ENCODE peak calls at places on chromosome 14, in nine cellular contexts. C is cardiac muscle cell, G is A673, F is NB4, K is choroid plexus epithelial cell, E is left lung, T is progenitor cell of endocrine pancreas, A is AG09309, V is mucosa of descending colon. M is an unnamed sample.

GRCh38 chr14:93317836-93318807 is 14.7 kb downstream of the BTBD7 start:
- DNase-seq in C (no peak), G (peak), F (peak), K (peak), E (no peak), T (no peak), A (no peak), V (no peak), M (no peak)

GRCh38 chr14:60327447-60328331 is 78.7 kb downstream of the PPM1A start:
- DNase-seq in C (peak), G (peak), F (peak), K (peak), E (no peak), T (peak), A (no peak), V (peak), M (no peak)

GRCh38 chr14:104152686-104153398 is 14.5 kb downstream of the KIF26A start:
- DNase-seq in C (no peak), G (no peak), F (no peak), K (no peak), E (no peak), T (no peak), A (no peak), V (no peak), M (no peak)

GRCh38 chr14:53054457-53054856 is 98.7 kb downstream of the DDHD1 start:
- DNase-seq in C (no peak), G (no peak), F (no peak), K (peak), E (no peak), T (no peak), A (no peak), V (no peak), M (peak)

GRCh38 chr14:103543721-103544626 is 15.0 kb downstream of the TRMT61A start:
- DNase-seq in C (no peak), G (peak), F (no peak), K (no peak), E (no peak), T (no peak), A (no peak), V (peak), M (no peak)

GRCh38 chr14:88551094-88551870 is 3.5 kb downstream of the PTPN21 start:
- DNase-seq in C (peak), G (peak), F (no peak), K (peak), E (peak), T (peak), A (peak), V (peak), M (peak)

GRCh38 chr14:75521415-75522199 is 662 bp upstream of the BATF start:
- DNase-seq in C (no peak), G (no peak), F (no peak), K (no peak), E (no peak), T (no peak), A (no peak), V (no peak), M (no peak)

GRCh38 chr14:85528882-85529585 is 910 bp upstream of the FLRT2 start:
- DNase-seq in C (no peak), G (peak), F (no peak), K (peak), E (no peak), T (no peak), A (no peak), V (no peak), M (peak)

GRCh38 chr14:89214221-89214965 is 202.6 kb downstream of the FOXN3 start:
- DNase-seq in C (no peak), G (no peak), F (no peak), K (no peak), E (peak), T (no peak), A (no peak), V (peak), M (no peak)

GRCh38 chr14:93943052-93943451 is 15.9 kb downstream of the FAM181A start:
- DNase-seq in C (no peak), G (no peak), F (no peak), K (peak), E (no peak), T (no peak), A (no peak), V (peak), M (no peak)

GRCh38 chr14:99393059-99393655 is 87.5 kb downstream of the SETD3 start:
- DNase-seq in C (peak), G (peak), F (peak), K (peak), E (no peak), T (no peak), A (no peak), V (no peak), M (peak)

GRCh38 chr14:22390824-22391461 is 198.1 kb downstream of the DAD1 start:
- DNase-seq in C (no peak), G (no peak), F (no peak), K (no peak), E (no peak), T (no peak), A (no peak), V (no peak), M (no peak)

GRCh38 chr14:19754172-19754571 is 10.8 kb downstream of the OR4Q3 start:
- DNase-seq in C (no peak), G (no peak), F (no peak), K (no peak), E (no peak), T (no peak), A (no peak), V (no peak), M (no peak)

GRCh38 chr14:74333909-74334308 is 14.4 kb upstream of the VRTN start:
- DNase-seq in C (no peak), G (no peak), F (no peak), K (peak), E (no peak), T (no peak), A (peak), V (no peak), M (peak)

GRCh38 chr14:34035177-34035933 is 84.5 kb upstream of the EGLN3 start:
- DNase-seq in C (no peak), G (no peak), F (no peak), K (no peak), E (no peak), T (no peak), A (no peak), V (peak), M (no peak)

GRCh38 chr14:69713127-69713800 is 53.7 kb upstream of the SRSF5 start:
- DNase-seq in C (peak), G (peak), F (no peak), K (no peak), E (no peak), T (no peak), A (no peak), V (peak), M (no peak)

GRCh38 chr14:87896393-87897380 is 96.3 kb downstream of the GALC start:
- DNase-seq in C (peak), G (peak), F (peak), K (peak), E (no peak), T (no peak), A (no peak), V (no peak), M (peak)

GRCh38 chr14:95359974-95360826 is 40.5 kb upstream of the CLMN start:
- DNase-seq in C (peak), G (no peak), F (no peak), K (peak), E (no peak), T (peak), A (no peak), V (no peak), M (no peak)

GRCh38 chr14:29927596-29928341 is at the start of gene PRKD1:
- DNase-seq in C (peak), G (peak), F (no peak), K (peak), E (peak), T (peak), A (no peak), V (peak), M (peak)
- TF ChIP-seq CTCF in C (no peak), G (no peak), F (no peak), K (no peak), E (peak), T (peak), A (no peak), V (no peak), M (no peak)

GRCh38 chr14:91153360-91153759 is 39.5 kb downstream of the DGLUCY start:
- DNase-seq in C (no peak), G (no peak), F (no peak), K (no peak), E (no peak), T (no peak), A (no peak), V (peak), M (no peak)
- TF ChIP-seq CTCF in C (no peak), G (no peak), F (no peak), K (no peak), E (no peak), T (no peak), A (no peak), V (no peak), M (no peak)

GRCh38 chr14:91118511-91119068 is 4.7 kb downstream of the DGLUCY start:
- DNase-seq in C (no peak), G (no peak), F (no peak), K (no peak), E (no peak), T (no peak), A (no peak), V (no peak), M (no peak)
- TF ChIP-seq CTCF in C (no peak), G (no peak), F (no peak), K (no peak), E (no peak), T (no peak), A (no peak), V (no peak), M (no peak)

GRCh38 chr14:76870146-76870545 is 43.9 kb downstream of the LRRC74A start:
- DNase-seq in C (peak), G (no peak), F (peak), K (no peak), E (no peak), T (no peak), A (no peak), V (no peak), M (no peak)
- TF ChIP-seq CTCF in C (no peak), G (peak), F (peak), K (peak), E (no peak), T (peak), A (peak), V (no peak), M (no peak)

GRCh38 chr14:55136241-55136640 is 7.2 kb downstream of the LGALS3 start:
- DNase-seq in C (no peak), G (no peak), F (no peak), K (peak), E (no peak), T (no peak), A (no peak), V (no peak), M (peak)

GRCh38 chr14:55136868-55137785 is 8.1 kb downstream of the LGALS3 start:
- DNase-seq in C (no peak), G (no peak), F (no peak), K (peak), E (peak), T (no peak), A (peak), V (no peak), M (peak)

GRCh38 chr14:55139152-55139551 is 10.1 kb downstream of the LGALS3 start:
- DNase-seq in C (no peak), G (no peak), F (no peak), K (no peak), E (no peak), T (no peak), A (no peak), V (no peak), M (no peak)

GRCh38 chr14:55139696-55140509 is 10.9 kb downstream of the LGALS3 start:
- DNase-seq in C (no peak), G (no peak), F (no peak), K (no peak), E (no peak), T (no peak), A (no peak), V (no peak), M (no peak)

GRCh38 chr14:55138091-55138490 is 9.0 kb downstream of the LGALS3 start:
- DNase-seq in C (no peak), G (no peak), F (peak), K (no peak), E (no peak), T (no peak), A (no peak), V (no peak), M (no peak)
- TF ChIP-seq CTCF in C (peak), G (peak), F (peak), K (peak), E (no peak), T (peak), A (peak), V (no peak), M (no peak)

DNA sequence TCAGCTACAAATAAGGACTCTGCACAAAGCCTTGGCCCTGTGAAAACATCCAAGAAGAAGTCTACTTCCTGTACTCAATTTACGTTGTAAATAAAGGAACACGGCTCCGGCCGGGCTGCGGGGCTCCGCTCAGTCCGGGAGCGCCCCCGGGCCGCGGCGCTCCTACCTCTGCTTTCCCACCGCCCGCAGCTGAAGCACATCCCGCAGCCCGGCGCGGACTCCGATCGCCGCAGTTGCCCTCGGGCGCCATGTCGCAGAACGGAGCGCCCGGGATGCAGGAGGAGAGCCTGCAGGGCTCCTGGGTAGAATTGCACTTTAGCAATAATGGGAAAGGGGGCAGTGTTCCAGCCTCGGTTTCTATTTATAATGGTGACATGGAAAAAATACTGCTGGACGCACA is 502.3 kb upstream of the FOXG1 start:
- DNase-seq in C (no peak), G (no peak), F (no peak), K (peak), E (no peak), T (no peak), A (no peak), V (no peak), M (no peak)
- TF ChIP-seq CTCF in C (no peak), G (no peak), F (no peak), K (peak), E (no peak), T (no peak), A (no peak), V (no peak), M (no peak)

GRCh38 chr14:39036760-39037159 is 66.3 kb downstream of the SEC23A start:
- DNase-seq in C (no peak), G (no peak), F (no peak), K (no peak), E (no peak), T (no peak), A (no peak), V (no peak), M (no peak)

GRCh38 chr14:39035336-39035735 is 67.7 kb downstream of the SEC23A start:
- DNase-seq in C (no peak), G (no peak), F (no peak), K (no peak), E (no peak), T (no peak), A (no peak), V (no peak), M (no peak)

GRCh38 chr14:39033371-39033770 is 69.7 kb downstream of the SEC23A start:
- DNase-seq in C (no peak), G (no peak), F (no peak), K (no peak), E (no peak), T (no peak), A (no peak), V (no peak), M (no peak)

GRCh38 chr14:39038542-39038941 is 64.5 kb downstream of the SEC23A start:
- DNase-seq in C (no peak), G (no peak), F (peak), K (no peak), E (no peak), T (no peak), A (no peak), V (no peak), M (no peak)

DNA sequence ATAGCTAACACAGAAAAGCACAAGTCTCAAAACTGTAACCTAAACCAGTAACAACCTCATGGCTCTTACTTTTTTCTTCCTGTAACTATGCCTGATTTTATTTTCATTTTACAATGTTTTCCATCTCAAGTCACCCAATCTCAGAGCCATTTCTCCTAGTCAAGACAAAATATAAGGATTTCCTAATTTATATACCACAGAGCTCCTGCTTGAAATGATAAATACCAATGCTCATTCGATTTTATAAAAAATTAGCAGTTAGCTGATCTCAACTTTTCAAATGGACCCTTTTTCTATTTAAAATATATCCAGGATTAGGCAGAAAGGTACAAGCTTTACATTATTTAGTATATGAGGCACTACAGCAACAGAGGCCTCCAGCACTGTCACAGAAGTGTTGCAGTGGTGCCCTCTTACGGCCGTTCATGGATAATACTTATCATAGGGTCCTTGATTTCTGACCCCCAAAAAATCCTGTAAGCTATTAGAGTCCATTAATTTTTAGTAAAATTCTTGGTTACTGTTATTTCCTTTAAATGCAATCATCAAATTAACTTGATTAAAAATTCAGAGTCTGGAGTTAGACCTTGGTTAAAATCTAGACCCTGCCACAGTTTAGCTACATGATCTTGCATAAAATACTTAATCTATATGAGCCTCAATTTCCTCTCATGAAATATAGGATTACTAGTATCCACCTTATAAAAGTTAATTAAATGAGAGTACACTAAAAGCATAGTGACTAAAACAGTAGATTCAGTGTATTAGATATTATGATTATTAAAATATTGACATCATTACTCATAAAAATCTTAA is 68.3 kb downstream of the SEC23A start:
- DNase-seq in C (peak), G (peak), F (no peak), K (peak), E (no peak), T (no peak), A (no peak), V (no peak), M (no peak)
- TF ChIP-seq CTCF in C (peak), G (peak), F (no peak), K (peak), E (no peak), T (peak), A (peak), V (no peak), M (peak)

GRCh38 chr14:64293976-64294671 is at the start of gene ESR2:
- DNase-seq in C (peak), G (peak), F (no peak), K (peak), E (peak), T (peak), A (no peak), V (peak), M (peak)
- TF ChIP-seq CTCF in C (peak), G (peak), F (no peak), K (peak), E (no peak), T (peak), A (peak), V (no peak), M (peak)

GRCh38 chr14:24392327-24393098 is 6.3 kb upstream of the NYNRIN start:
- DNase-seq in C (no peak), G (peak), F (no peak), K (peak), E (no peak), T (no peak), A (no peak), V (no peak), M (peak)
- TF ChIP-seq CTCF in C (peak), G (peak), F (no peak), K (peak), E (no peak), T (no peak), A (no peak), V (no peak), M (peak)

DNA sequence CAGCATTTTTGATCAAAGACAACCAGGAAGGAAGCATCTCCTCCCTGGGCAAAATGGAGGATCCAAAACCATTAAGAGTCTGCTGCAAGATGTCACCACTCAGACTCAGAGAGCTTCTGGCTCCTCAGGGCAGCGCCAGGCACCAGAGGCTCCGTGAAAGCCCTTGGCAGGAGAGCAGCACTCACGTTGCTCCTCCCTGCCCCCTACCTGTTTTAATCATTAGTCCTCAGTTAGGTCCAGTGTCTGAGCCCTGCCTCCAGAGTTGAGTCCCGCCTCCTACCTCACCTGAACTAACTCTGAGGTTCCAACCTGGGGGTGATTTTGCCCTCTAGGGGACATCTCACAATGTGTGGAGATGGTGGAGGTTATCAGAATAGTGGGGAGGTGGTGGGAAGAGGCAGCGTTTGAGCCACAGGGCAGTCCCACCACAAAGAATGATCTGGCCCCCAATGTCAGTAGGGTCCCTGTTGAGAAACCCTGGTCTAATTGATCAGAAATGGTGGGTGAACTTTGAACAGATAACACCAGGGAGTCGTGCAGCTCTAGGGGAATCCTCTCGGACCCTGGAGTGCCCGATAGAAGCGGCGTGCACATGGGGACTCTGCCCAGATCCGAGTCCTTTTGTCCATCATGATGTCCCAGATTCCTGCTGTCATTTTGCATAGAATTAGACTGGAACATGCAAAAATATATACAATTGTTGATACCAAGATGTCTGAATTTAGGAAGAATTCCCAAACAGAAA is 156.7 kb upstream of the DIO3 start:
- DNase-seq in C (peak), G (no peak), F (no peak), K (no peak), E (no peak), T (no peak), A (no peak), V (no peak), M (no peak)
- TF ChIP-seq CTCF in C (no peak), G (no peak), F (no peak), K (no peak), E (no peak), T (no peak), A (no peak), V (no peak), M (no peak)

M was measured in foreskin fibroblast.